ENCODE peak calls at places on chromosomes 13 and 19, in four cellular contexts. P, X, U and H are unnamed samples.

GRCh38 chr13:20492641-20493040 is 33.0 kb downstream of the CRYL1 start:
- DNase-seq in U (peak; percentile 41), X (no peak), P (no peak), H (no peak)

GRCh38 chr19:12000152-12000981 is 35.1 kb downstream of the ZNF433 start:
- DNase-seq in U (no peak), P (no peak), X (no peak), H (no peak)

GRCh38 chr19:18698321-18699167 is 15.1 kb downstream of the CRTC1 start:
- DNase-seq in X (no peak), P (no peak), U (peak; percentile 19), H (no peak)

GRCh38 chr19:33712268-33712667 is 84.4 kb upstream of the KCTD15 start:
- DNase-seq in P (no peak), X (no peak), U (no peak), H (no peak)

GRCh38 chr13:113140677-113141590 is 17.5 kb upstream of the PROZ start:
- DNase-seq in P (no peak), X (no peak), U (no peak), H (peak; percentile 35)

GRCh38 chr19:3970313-3970807 is 539 bp downstream of the DAPK3 start:
- DNase-seq in U (peak; percentile 22), X (no peak), P (no peak), H (no peak)

GRCh38 chr19:1088419-1089066 is 6.6 kb downstream of the POLR2E start:
- DNase-seq in P (no peak), X (no peak), U (no peak), H (no peak)

GRCh38 chr19:44879309-44880065 is 11.6 kb upstream of the TOMM40 start:
- DNase-seq in X (no peak), P (no peak), U (no peak), H (no peak)

GRCh38 chr13:75635621-75636338 is at the start of gene LMO7:
- DNase-seq in P (peak; percentile 44), U (peak; percentile 78), X (peak; percentile 57), H (peak; percentile 64)

GRCh38 chr19:50458396-50459066 is 17.8 kb upstream of the EMC10 start:
- DNase-seq in P (no peak), X (no peak), U (no peak), H (no peak)

GRCh38 chr13:76830805-76831204 is 55.4 kb downstream of the KCTD12 start:
- DNase-seq in P (no peak), X (no peak), U (no peak), H (no peak)

GRCh38 chr19:3420909-3421619 is 54.7 kb downstream of the NFIC start:
- DNase-seq in U (no peak), X (no peak), P (no peak), H (no peak)

GRCh38 chr19:41321600-41322270 is 11.8 kb downstream of the CCDC97 start:
- DNase-seq in P (no peak), X (no peak), U (peak; percentile 80), H (no peak)

GRCh38 chr19:15378529-15379082 is 981 bp downstream of the AKAP8 start:
- DNase-seq in P (peak; percentile 26), X (peak; percentile 36), U (peak; percentile 65), H (peak; percentile 70)

GRCh38 chr13:30734434-30734833 is 909 bp upstream of the ALOX5AP start:
- DNase-seq in X (no peak), P (no peak), U (no peak), H (no peak)

GRCh38 chr19:12884926-12885748 is 1.9 kb downstream of the KLF1 start:
- DNase-seq in P (peak; percentile 76), U (peak; percentile 87), X (peak; percentile 82), H (peak; percentile 94)

GRCh38 chr13:30619731-30620130 is 2.0 kb downstream of the USPL1 start:
- DNase-seq in P (no peak), U (no peak), X (no peak), H (no peak)

GRCh38 chr13:80612804-80613203 is 271.9 kb upstream of the SPRY2 start:
- DNase-seq in P (no peak), U (peak; percentile 10), X (no peak), H (no peak)

GRCh38 chr13:77784531-77784930 is 87.0 kb downstream of the SLAIN1 start:
- DNase-seq in P (no peak), X (no peak), U (peak; percentile 25), H (no peak)

GRCh38 chr19:42246143-42246868 is 3.9 kb upstream of the GSK3A start:
- DNase-seq in X (no peak), P (no peak), U (peak; percentile 80), H (peak; percentile 65)

GRCh38 chr13:18628428-18628827 is 553.2 kb downstream of the TUBA3C start:
- DNase-seq in X (no peak), U (no peak), P (no peak), H (no peak)

GRCh38 chr13:70162141-70162540 is 53.9 kb upstream of the KLHL1 start:
- DNase-seq in U (peak; percentile 30), P (no peak), X (no peak), H (no peak)

GRCh38 chr13:97492257-97492656 is 58.3 kb downstream of the RAP2A start:
- DNase-seq in U (no peak), X (no peak), P (no peak), H (no peak)

GRCh38 chr13:43985437-43986051 is 105.8 kb downstream of the LACC1 start:
- DNase-seq in X (no peak), U (no peak), P (no peak), H (no peak)

GRCh38 chr13:22137361-22138050 is 466.6 kb downstream of the FGF9 start:
- DNase-seq in X (no peak), U (no peak), P (no peak), H (no peak)

GRCh38 chr19:11166281-11167142 is 10.9 kb upstream of the SPC24 start:
- DNase-seq in U (no peak), X (no peak), P (no peak), H (no peak)

GRCh38 chr19:48190288-48191284 is 20.1 kb downstream of the ZSWIM9 start:
- DNase-seq in U (peak; percentile 81), P (peak; percentile 16), X (peak; percentile 37), H (no peak)

GRCh38 chr19:54095136-54095858 is 5.3 kb downstream of the OSCAR start:
- DNase-seq in X (no peak), P (no peak), U (no peak), H (no peak)

GRCh38 chr19:5171711-5172110 is 168.9 kb downstream of the PTPRS start:
- DNase-seq in X (no peak), U (no peak), P (no peak), H (no peak)

GRCh38 chr19:45569619-45570421 is 14.8 kb downstream of the OPA3 start:
- DNase-seq in P (peak; percentile 35), X (peak; percentile 35), U (peak; percentile 80), H (peak; percentile 67)

GRCh38 chr19:9838324-9838723 is 3.2 kb downstream of the PIN1 start:
- DNase-seq in P (no peak), U (no peak), X (no peak), H (no peak)

GRCh38 chr19:9836021-9836420 is 903 bp downstream of the PIN1 start:
- DNase-seq in U (no peak), P (no peak), X (no peak), H (no peak)

GRCh38 chr19:9834302-9834725 is 804 bp upstream of the PIN1 start:
- DNase-seq in P (no peak), U (no peak), X (no peak), H (no peak)

GRCh38 chr19:9835507-9835949 is 410 bp downstream of the PIN1 start:
- DNase-seq in U (no peak), P (no peak), X (no peak), H (no peak)

DNA sequence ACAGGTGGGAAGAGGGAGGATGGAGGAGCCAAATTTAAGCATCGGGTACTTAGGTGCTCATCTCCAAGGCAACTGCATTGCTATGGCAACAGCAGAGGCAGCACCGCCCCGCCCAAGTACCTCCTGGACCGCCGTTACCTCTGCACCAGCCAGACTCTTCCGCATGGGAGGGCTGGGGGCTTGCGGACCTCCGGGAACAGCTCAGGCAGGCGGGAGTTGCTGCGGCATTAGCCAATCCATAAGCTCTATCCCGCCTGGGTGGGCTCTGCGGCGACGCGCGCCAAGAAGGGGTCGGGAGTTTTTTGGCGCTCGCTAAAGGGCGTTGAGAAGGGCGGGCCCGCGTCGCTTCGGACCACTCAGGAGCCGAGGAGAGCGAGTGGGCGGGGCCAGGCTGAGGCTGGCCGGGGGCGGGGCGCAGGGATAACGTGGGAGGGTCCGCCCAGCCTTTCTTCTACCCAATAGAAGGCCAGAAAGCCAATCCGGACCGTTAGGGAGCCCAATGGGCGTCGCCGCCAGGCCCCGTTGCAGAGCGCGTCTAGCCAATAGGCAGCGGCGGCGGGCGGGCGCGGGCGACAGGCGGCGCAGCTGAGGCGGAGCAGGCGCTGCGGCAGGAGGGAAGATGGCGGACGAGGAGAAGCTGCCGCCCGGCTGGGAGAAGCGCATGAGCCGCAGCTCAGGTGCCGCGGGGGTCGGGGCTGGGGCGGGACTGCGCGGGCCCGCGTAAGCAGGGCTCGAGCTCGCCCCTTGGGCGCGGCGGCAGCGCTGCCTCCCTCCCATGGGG is at the start of gene PIN1:
- DNase-seq in P (peak; percentile 98), U (peak; percentile 100), X (peak; percentile 99), H (peak; percentile 100)
- H3K27ac ChIP-seq in P (peak within 1 kb of the TSS; percentile 80), U (no peak within 1 kb of the TSS), X (peak within 1 kb of the TSS; percentile 78), H (peak within 1 kb of the TSS; percentile 83)

DNA sequence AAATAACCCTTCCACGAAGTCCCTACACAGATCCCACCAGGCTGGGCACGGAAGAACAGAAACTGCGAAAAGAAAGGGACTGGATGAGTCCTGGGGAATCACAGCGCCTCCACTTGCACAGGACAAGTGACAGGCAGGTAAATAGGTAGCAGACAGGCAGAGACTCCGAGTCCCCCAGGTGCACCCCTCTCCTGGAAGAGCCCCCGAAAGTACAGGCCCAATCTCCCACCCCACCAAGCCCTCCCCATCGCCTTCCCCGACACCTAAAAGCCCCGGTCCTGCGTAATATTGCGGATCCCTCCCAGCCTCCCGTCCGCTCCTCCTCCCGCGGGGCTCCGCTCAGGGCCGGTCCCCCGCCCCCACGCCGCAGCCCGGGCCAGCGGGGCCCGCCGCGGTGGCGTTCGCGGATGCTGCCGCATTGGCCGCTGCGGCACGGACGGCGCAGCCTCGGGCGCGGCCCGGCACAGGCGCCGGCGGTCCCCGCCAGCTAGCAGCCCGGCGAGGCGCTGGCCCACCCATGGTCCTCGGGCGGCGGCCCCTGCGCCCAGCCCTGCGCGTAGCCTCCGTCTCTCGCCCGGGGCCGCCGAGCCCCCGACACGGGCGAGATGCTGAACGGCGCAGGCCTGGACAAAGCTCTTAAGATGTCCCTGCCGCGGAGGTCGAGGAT is at the start of gene ATP8A2:
- DNase-seq in X (no peak), P (no peak), U (peak; percentile 78), H (no peak)
- H3K27me3 ChIP-seq in X (peaks cover 25% of the 10 kb centered on the region), P (peaks cover 21% of the 10 kb centered on the region), U (peaks cover 70% of the 10 kb centered on the region), H (peaks cover 62% of the 10 kb centered on the region)

GRCh38 chr13:35743165-35743564 is 266.7 kb upstream of the MAB21L1 start:
- DNase-seq in P (no peak), X (no peak), U (no peak), H (no peak)
- H3K27ac ChIP-seq in P (no peak overlapping the region), X (no peak overlapping the region), U (no peak overlapping the region), H (no peak overlapping the region)

DNA sequence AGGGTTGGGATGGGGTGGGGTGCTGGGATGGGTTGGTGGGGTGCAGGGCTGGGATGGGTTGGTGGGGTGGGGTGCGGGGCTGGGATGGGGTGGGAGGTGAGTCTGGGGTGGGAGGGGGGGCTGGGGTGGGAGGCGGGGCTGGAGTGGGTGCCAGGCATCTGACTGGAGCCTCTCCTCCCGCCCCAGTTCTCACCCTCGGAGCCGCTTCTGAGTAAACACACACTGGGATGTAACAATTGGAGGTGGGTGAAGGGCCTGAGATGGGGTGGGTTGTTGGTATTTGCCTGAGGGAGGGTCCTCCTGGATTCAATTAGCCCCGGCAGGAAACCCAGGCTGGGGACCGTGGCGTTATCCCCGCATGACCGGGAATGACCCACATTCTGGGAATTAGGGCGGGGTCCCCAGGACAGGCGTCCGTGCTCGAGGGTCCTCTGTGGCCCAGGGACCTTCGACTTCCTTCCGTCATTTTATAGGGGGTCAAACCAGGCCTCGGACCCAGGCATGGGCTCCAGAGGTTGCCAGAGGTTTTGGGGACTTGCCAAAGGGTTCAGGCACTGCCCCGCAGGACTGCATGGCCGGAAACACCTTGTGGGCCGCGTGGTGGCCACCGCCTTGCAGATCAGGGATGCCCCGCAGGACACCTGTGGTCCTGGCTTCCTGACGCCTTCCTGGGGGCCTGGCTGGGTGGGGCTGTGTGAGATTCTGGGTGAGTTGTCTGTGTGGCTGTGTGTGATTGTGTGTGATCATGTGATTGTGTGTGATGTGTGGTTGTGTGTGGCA is 1.4 kb downstream of the TMPRSS9 start:
- DNase-seq in X (no peak), U (no peak), P (no peak), H (no peak)
- H3K27me3 ChIP-seq in X (peaks cover 11% of the 10 kb centered on the region), U (peaks cover 42% of the 10 kb centered on the region), P (no peaks in the 10 kb centered on the region), H (peaks cover 48% of the 10 kb centered on the region)